ENCODE peak calls at places on chromosomes 3 and 15, in four cellular contexts. One of them, this sample, is unnamed.

GRCh38 chr15:99432271-99433025 is 133.3 kb upstream of the MEF2A start:
- DNase-seq in HCT116: no peak
- DNase-seq in IMR-90: no peak
- DNase-seq in A549: no peak
- DNase-seq in this sample: no peak

GRCh38 chr3:50660386-50660785 is 14.3 kb upstream of the DOCK3 start:
- DNase-seq in IMR-90: no peak
- DNase-seq in A549: no peak
- DNase-seq in HCT116: no peak
- DNase-seq in this sample: no peak

GRCh38 chr15:100994597-100995446 is 75.7 kb downstream of the LRRK1 start:
- DNase-seq in IMR-90: no peak
- DNase-seq in A549: no peak
- DNase-seq in HCT116: no peak
- DNase-seq in this sample: no peak

GRCh38 chr3:128316456-128316855 is 150.2 kb downstream of the DNAJB8 start:
- DNase-seq in HCT116: no peak
- DNase-seq in IMR-90: no peak
- DNase-seq in A549: no peak
- DNase-seq in this sample: no peak

GRCh38 chr15:42528970-42529369 is 19.6 kb downstream of the LRRC57 start:
- DNase-seq in IMR-90: peak; percentile 45
- DNase-seq in A549: no peak
- DNase-seq in HCT116: no peak
- DNase-seq in this sample: no peak

GRCh38 chr15:79872358-79873017 is 24.3 kb downstream of the MTHFS start:
- DNase-seq in A549: peak; percentile 20
- DNase-seq in IMR-90: peak; percentile 43
- DNase-seq in HCT116: no peak
- DNase-seq in this sample: peak; percentile 84

GRCh38 chr3:146590521-146590920 is 14.6 kb downstream of the PLSCR5 start:
- DNase-seq in IMR-90: peak; percentile 40
- DNase-seq in A549: no peak
- DNase-seq in HCT116: no peak
- DNase-seq in this sample: no peak

GRCh38 chr15:71549100-71549499 is 261.3 kb upstream of the NR2E3 start:
- DNase-seq in A549: no peak
- DNase-seq in IMR-90: no peak
- DNase-seq in HCT116: no peak
- DNase-seq in this sample: no peak

GRCh38 chr15:32861741-32862140 is 143.9 kb downstream of the GREM1 start:
- DNase-seq in HCT116: no peak
- DNase-seq in A549: no peak
- DNase-seq in IMR-90: peak; percentile 73
- DNase-seq in this sample: peak; percentile 59

GRCh38 chr15:62934236-62934971 is 108.1 kb upstream of the TPM1 start:
- DNase-seq in IMR-90: no peak
- DNase-seq in A549: no peak
- DNase-seq in HCT116: no peak
- DNase-seq in this sample: no peak

GRCh38 chr3:109643590-109643989 is 306.2 kb upstream of the DPPA4 start:
- DNase-seq in A549: peak; percentile 52
- DNase-seq in IMR-90: peak; percentile 79
- DNase-seq in HCT116: peak; percentile 70
- DNase-seq in this sample: peak; percentile 4

GRCh38 chr15:76310470-76311070 is 699 bp downstream of the ETFA start:
- DNase-seq in A549: no peak
- DNase-seq in HCT116: no peak
- DNase-seq in IMR-90: no peak
- DNase-seq in this sample: peak; percentile 68

GRCh38 chr3:12405432-12406272 is 78.6 kb upstream of the TSEN2 start:
- DNase-seq in A549: peak; percentile 90
- DNase-seq in IMR-90: peak; percentile 97
- DNase-seq in HCT116: peak; percentile 92
- DNase-seq in this sample: peak; percentile 77

GRCh38 chr15:68344600-68344999 is 67.1 kb downstream of the FEM1B start:
- DNase-seq in IMR-90: no peak
- DNase-seq in HCT116: no peak
- DNase-seq in A549: no peak
- DNase-seq in this sample: no peak

GRCh38 chr3:56157693-56158092 is 310.6 kb downstream of the ERC2 start:
- DNase-seq in HCT116: no peak
- DNase-seq in IMR-90: no peak
- DNase-seq in A549: no peak
- DNase-seq in this sample: peak; percentile 90

GRCh38 chr15:42032376-42033213 is 11.8 kb upstream of the PLA2G4E start:
- DNase-seq in IMR-90: no peak
- DNase-seq in HCT116: no peak
- DNase-seq in A549: no peak
- DNase-seq in this sample: no peak

GRCh38 chr3:149342413-149343340 is 9.2 kb upstream of the TM4SF18 start:
- DNase-seq in IMR-90: peak; percentile 94
- DNase-seq in HCT116: no peak
- DNase-seq in A549: no peak
- DNase-seq in this sample: peak; percentile 49

GRCh38 chr3:52606373-52607085 is 70.1 kb downstream of the UQCC5 start:
- DNase-seq in IMR-90: peak; percentile 41
- DNase-seq in A549: peak; percentile 66
- DNase-seq in HCT116: peak; percentile 89
- DNase-seq in this sample: no peak

GRCh38 chr3:45870099-45870498 is 16.2 kb upstream of the CCR9 start:
- DNase-seq in A549: no peak
- DNase-seq in HCT116: no peak
- DNase-seq in IMR-90: no peak
- DNase-seq in this sample: no peak

GRCh38 chr3:135192929-135193328 is 397.9 kb downstream of the EPHB1 start:
- DNase-seq in HCT116: no peak
- DNase-seq in A549: no peak
- DNase-seq in IMR-90: no peak
- DNase-seq in this sample: no peak

GRCh38 chr15:90603893-90604292 is 74.2 kb downstream of the CRTC3 start:
- DNase-seq in A549: peak; percentile 47
- DNase-seq in IMR-90: no peak
- DNase-seq in HCT116: no peak
- DNase-seq in this sample: peak; percentile 59

GRCh38 chr3:32334675-32335074 is 57.0 kb upstream of the CMTM7 start:
- DNase-seq in HCT116: no peak
- DNase-seq in A549: no peak
- DNase-seq in IMR-90: no peak
- DNase-seq in this sample: peak; percentile 25

GRCh38 chr3:138688871-138689299 is 80.3 kb downstream of the FAIM start:
- DNase-seq in HCT116: no peak
- DNase-seq in A549: peak; percentile 39
- DNase-seq in IMR-90: no peak
- DNase-seq in this sample: no peak

GRCh38 chr3:112773864-112774263 is 72.8 kb downstream of the CD200R1L start:
- DNase-seq in HCT116: no peak
- DNase-seq in IMR-90: no peak
- DNase-seq in A549: peak; percentile 91
- DNase-seq in this sample: no peak

GRCh38 chr15:48020166-48020565 is 100.6 kb upstream of the SLC24A5 start:
- DNase-seq in HCT116: no peak
- DNase-seq in A549: no peak
- DNase-seq in IMR-90: no peak
- DNase-seq in this sample: no peak

GRCh38 chr15:68354923-68355322 is 77.0 kb downstream of the ITGA11 start:
- DNase-seq in HCT116: peak; percentile 64
- DNase-seq in IMR-90: peak; percentile 98
- DNase-seq in A549: peak; percentile 73
- DNase-seq in this sample: peak; percentile 92

GRCh38 chr3:4708230-4708629 is 215.1 kb downstream of the ITPR1 start:
- DNase-seq in IMR-90: no peak
- DNase-seq in HCT116: no peak
- DNase-seq in A549: no peak
- DNase-seq in this sample: no peak

GRCh38 chr15:73677146-73677607 is 7.0 kb upstream of the CD276 start:
- DNase-seq in HCT116: peak; percentile 51
- DNase-seq in IMR-90: peak; percentile 70
- DNase-seq in A549: peak; percentile 61
- DNase-seq in this sample: peak; percentile 38

GRCh38 chr3:196216681-196217211 is 412 bp downstream of the SLC51A start:
- DNase-seq in HCT116: no peak
- DNase-seq in IMR-90: no peak
- DNase-seq in A549: no peak
- DNase-seq in this sample: no peak

GRCh38 chr3:52121813-52122212 is 32.4 kb downstream of the POC1A start:
- DNase-seq in HCT116: no peak
- DNase-seq in IMR-90: no peak
- DNase-seq in A549: no peak
- DNase-seq in this sample: peak; percentile 81

GRCh38 chr15:67035886-67036285 is 29.5 kb upstream of the SMAD3 start:
- DNase-seq in IMR-90: peak; percentile 51
- DNase-seq in A549: no peak
- DNase-seq in HCT116: no peak
- DNase-seq in this sample: peak; percentile 52

GRCh38 chr3:7577513-7577912 is 716.6 kb downstream of the GRM7 start:
- DNase-seq in IMR-90: no peak
- DNase-seq in HCT116: no peak
- DNase-seq in A549: no peak
- DNase-seq in this sample: no peak

GRCh38 chr15:86445750-86446149 is 366.1 kb downstream of the AGBL1 start:
- DNase-seq in A549: no peak
- DNase-seq in IMR-90: no peak
- DNase-seq in HCT116: no peak
- DNase-seq in this sample: no peak

GRCh38 chr15:74500401-74500800 is 39.4 kb upstream of the UBL7 start:
- DNase-seq in A549: no peak
- DNase-seq in IMR-90: no peak
- DNase-seq in HCT116: no peak
- DNase-seq in this sample: no peak

GRCh38 chr3:171420667-171421066 is 39.5 kb downstream of the TNIK start:
- DNase-seq in HCT116: no peak
- DNase-seq in IMR-90: peak; percentile 26
- DNase-seq in A549: no peak
- DNase-seq in this sample: no peak

GRCh38 chr3:14884665-14885064 is 62.7 kb upstream of the NR2C2 start:
- DNase-seq in HCT116: no peak
- DNase-seq in IMR-90: no peak
- DNase-seq in A549: no peak
- DNase-seq in this sample: no peak

GRCh38 chr3:160226026-160226739 is 961 bp downstream of the C3orf80 start:
- DNase-seq in A549: peak; percentile 12
- DNase-seq in HCT116: no peak
- DNase-seq in IMR-90: no peak
- DNase-seq in this sample: peak; percentile 6

GRCh38 chr3:38805765-38806386 is 10.1 kb downstream of the SCN10A start:
- DNase-seq in IMR-90: peak; percentile 74
- DNase-seq in A549: peak; percentile 62
- DNase-seq in HCT116: peak; percentile 46
- DNase-seq in this sample: peak; percentile 79

GRCh38 chr3:47133641-47134040 is 30.3 kb downstream of the SETD2 start:
- DNase-seq in IMR-90: no peak
- DNase-seq in HCT116: no peak
- DNase-seq in A549: no peak
- DNase-seq in this sample: no peak
- H3K4me3 ChIP-seq in IMR-90: no peak overlapping the region
- H3K4me3 ChIP-seq in HCT116: no peak overlapping the region
- H3K4me3 ChIP-seq in A549: no peak overlapping the region
- H3K4me3 ChIP-seq in this sample: no peak overlapping the region

GRCh38 chr15:29046281-29046810 is 160.6 kb downstream of the APBA2 start:
- DNase-seq in HCT116: no peak
- DNase-seq in IMR-90: no peak
- DNase-seq in A549: no peak
- DNase-seq in this sample: no peak
- TF ChIP-seq POLR2A in HCT116: no peak
- TF ChIP-seq POLR2A in IMR-90: no peak
- TF ChIP-seq POLR2A in A549: no peak
- TF ChIP-seq POLR2A in this sample: no peak

GRCh38 chr3:191882289-191882688 is 421.3 kb downstream of the PYDC2 start:
- DNase-seq in HCT116: no peak
- DNase-seq in IMR-90: no peak
- DNase-seq in A549: no peak
- DNase-seq in this sample: no peak
- H3K4me3 ChIP-seq in HCT116: no peak overlapping the region
- H3K4me3 ChIP-seq in IMR-90: no peak overlapping the region
- H3K4me3 ChIP-seq in A549: no peak overlapping the region
- H3K4me3 ChIP-seq in this sample: no peak overlapping the region

GRCh38 chr15:92807971-92808571 is 92.1 kb upstream of the CHD2 start:
- DNase-seq in HCT116: no peak
- DNase-seq in A549: peak; percentile 81
- DNase-seq in IMR-90: no peak
- DNase-seq in this sample: peak; percentile 82
- TF ChIP-seq POLR2A in HCT116: peak; percentile 4
- TF ChIP-seq POLR2A in A549: no peak
- TF ChIP-seq POLR2A in IMR-90: no peak
- TF ChIP-seq POLR2A in this sample: peak; percentile 43

GRCh38 chr15:64807751-64808222 is 17.7 kb downstream of the PIF1 start:
- DNase-seq in A549: no peak
- DNase-seq in IMR-90: no peak
- DNase-seq in HCT116: no peak
- DNase-seq in this sample: no peak
- H3K4me3 ChIP-seq in A549: no peak overlapping the region
- H3K4me3 ChIP-seq in IMR-90: no peak overlapping the region
- H3K4me3 ChIP-seq in HCT116: no peak overlapping the region
- H3K4me3 ChIP-seq in this sample: no peak overlapping the region

GRCh38 chr3:157785071-157785826 is 282.0 kb upstream of the VEPH1 start:
- DNase-seq in A549: peak; percentile 60
- DNase-seq in IMR-90: peak; percentile 94
- DNase-seq in HCT116: peak; percentile 80
- DNase-seq in this sample: peak; percentile 2
- TF ChIP-seq POLR2A in A549: no peak
- TF ChIP-seq POLR2A in IMR-90: no peak
- TF ChIP-seq POLR2A in HCT116: no peak
- TF ChIP-seq POLR2A in this sample: no peak

DNA sequence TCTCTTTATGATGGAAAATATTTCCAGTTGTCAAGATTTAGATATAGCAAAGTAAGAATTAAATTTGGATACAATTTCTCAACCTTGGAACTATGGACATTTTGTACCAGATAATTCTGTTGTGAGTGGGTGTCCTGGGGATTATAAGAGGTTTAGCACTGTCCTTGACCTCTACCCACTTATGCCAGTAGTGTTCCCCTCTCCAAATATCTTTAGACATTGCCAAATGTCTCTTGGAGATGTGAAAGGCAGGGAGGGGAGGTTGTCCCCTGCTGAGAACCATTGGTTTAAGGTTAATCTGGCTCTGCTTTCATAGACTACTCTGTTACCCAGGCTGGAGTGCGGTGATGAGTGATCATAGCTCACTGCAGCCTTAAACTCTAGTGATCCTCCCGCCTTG is at the start of gene EBLN2:
- DNase-seq in A549: no peak
- DNase-seq in IMR-90: no peak
- DNase-seq in HCT116: no peak
- DNase-seq in this sample: no peak
- H3K4me3 ChIP-seq in A549: no peak within 1 kb of the TSS
- H3K4me3 ChIP-seq in IMR-90: no peak within 1 kb of the TSS
- H3K4me3 ChIP-seq in HCT116: no peak within 1 kb of the TSS
- H3K4me3 ChIP-seq in this sample: no peak within 1 kb of the TSS

This sample was measured in NB4.